ENCODE peak calls at places on chromosomes 5 and 9, in four cellular contexts. F is RWPE1, R is lung, X is adrenal gland. C is an unnamed sample.

GRCh38 chr5:55160493-55161209 is 680 bp downstream of the GPX8 start:
- DNase-seq in X (peak), R (no peak), F (peak), C (no peak)

GRCh38 chr9:89483592-89484474 is 14.1 kb downstream of the SEMA4D start:
- DNase-seq in F (no peak), R (no peak), X (no peak), C (no peak)

GRCh38 chr9:133509179-133510083 is 15.3 kb downstream of the MYMK start:
- DNase-seq in F (peak), R (no peak), X (no peak), C (peak)

GRCh38 chr9:112546149-112547012 is 59.8 kb downstream of the KIAA1958 start:
- DNase-seq in R (no peak), F (no peak), X (no peak), C (peak)

GRCh38 chr5:115452791-115453190 is 91.8 kb downstream of the FEM1C start:
- DNase-seq in X (no peak), R (no peak), F (no peak), C (peak)

GRCh38 chr5:42993516-42994284 is 46.4 kb downstream of the ANXA2R start:
- DNase-seq in R (no peak), X (peak), F (no peak), C (peak)

GRCh38 chr5:178297751-178298150 is 65.1 kb upstream of the PHYKPL start:
- DNase-seq in R (no peak), F (no peak), X (no peak), C (no peak)

GRCh38 chr5:170745481-170746061 is 38.0 kb upstream of the GABRP start:
- DNase-seq in R (no peak), X (no peak), F (no peak), C (peak)

GRCh38 chr9:86943223-86943870 is 4.0 kb downstream of the GAS1 start:
- DNase-seq in X (no peak), F (no peak), R (peak), C (peak)

GRCh38 chr9:115209601-115210306 is 91.8 kb upstream of the TNC start:
- DNase-seq in F (peak), X (no peak), R (no peak), C (peak)

GRCh38 chr5:174505621-174506020 is 218.8 kb upstream of the MSX2 start:
- DNase-seq in F (peak), R (no peak), X (no peak), C (peak)

GRCh38 chr5:173451651-173452050 is 123.4 kb upstream of the STC2 start:
- DNase-seq in F (no peak), X (no peak), R (no peak), C (no peak)

GRCh38 chr5:180868960-180869359 is 7.9 kb upstream of the ZFP62 start:
- DNase-seq in R (peak), X (peak), F (peak), C (peak)

GRCh38 chr9:74556685-74557084 is 59.5 kb downstream of the RORB start:
- DNase-seq in X (no peak), F (no peak), R (no peak), C (no peak)

GRCh38 chr5:1564824-1565736 is 41.3 kb upstream of the LPCAT1 start:
- DNase-seq in F (no peak), X (no peak), R (no peak), C (no peak)

DNA sequence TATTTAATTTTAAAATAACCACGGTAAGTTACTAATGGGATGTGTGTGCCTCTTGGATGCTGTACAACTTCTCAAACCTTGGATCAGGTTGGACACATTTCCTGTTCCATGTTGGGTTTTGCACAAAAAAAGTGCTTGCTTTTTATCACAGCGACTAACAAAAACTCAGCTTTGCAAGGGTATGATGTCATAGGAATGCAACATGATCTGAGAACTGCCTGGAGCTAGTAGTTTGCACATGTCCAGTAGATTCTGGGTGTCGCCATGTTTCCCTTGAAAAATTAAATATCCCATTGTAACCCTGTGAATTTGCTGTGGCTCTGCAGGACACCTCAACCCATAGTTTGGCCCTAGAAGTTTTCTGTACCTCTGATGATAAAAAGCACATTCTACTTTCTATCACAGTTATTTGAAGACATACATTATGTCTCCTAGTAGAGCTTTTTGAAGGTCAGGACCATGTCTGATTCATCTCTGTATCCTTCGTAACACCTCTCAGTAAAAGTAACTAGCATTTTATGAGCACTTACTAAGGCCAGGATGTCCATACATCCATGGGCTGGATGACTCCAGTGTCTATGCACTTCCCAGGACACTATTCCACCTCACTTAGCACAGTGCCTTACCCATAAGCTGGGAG is 11.5 kb upstream of the FRMPD1 start:
- DNase-seq in F (peak), X (no peak), R (no peak), C (no peak)
- H3K27ac ChIP-seq in F (no peak), X (no peak), R (no peak), C (no peak)

DNA sequence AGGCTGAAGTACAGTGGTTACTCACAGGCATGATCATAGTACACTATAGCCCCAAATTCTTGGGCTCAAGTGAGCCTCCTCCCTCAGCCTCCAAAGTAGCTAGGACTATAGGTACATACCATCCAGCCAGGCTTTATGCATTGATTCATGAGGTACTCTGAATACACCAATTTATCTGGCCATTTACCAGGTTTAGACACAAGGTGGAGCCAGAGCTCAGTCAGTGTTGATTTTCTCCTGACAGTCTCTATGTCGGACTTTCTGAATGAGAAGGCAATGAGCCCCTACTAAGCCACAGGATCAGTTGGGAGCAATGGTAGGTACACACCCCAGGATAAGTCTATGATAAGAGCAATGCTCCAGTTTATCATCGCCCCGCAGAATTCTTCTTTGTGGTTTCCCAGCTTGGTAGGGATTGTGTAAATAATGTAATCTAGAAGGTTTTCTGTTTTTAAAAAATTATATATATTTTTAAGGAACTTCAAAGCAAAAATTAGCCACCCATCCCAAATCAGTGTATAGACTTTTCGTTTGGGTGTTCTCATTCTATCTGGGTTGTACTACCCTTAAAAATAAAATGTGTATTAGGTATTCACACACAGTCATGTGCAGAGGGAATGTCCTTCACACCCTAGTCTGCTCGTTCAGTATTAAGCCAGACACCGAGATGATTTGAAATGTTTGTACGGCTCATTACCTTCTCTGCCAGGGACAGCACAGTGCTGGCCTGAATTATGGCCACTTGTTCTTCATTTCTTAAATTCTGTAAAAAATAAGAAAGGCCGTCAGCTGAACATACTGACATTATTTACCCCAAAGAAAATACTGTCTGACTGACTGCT is 118.4 kb upstream of the DPYSL3 start:
- DNase-seq in F (peak), X (peak), R (peak), C (peak)
- H3K27ac ChIP-seq in F (no peak), X (no peak), R (no peak), C (no peak)

DNA sequence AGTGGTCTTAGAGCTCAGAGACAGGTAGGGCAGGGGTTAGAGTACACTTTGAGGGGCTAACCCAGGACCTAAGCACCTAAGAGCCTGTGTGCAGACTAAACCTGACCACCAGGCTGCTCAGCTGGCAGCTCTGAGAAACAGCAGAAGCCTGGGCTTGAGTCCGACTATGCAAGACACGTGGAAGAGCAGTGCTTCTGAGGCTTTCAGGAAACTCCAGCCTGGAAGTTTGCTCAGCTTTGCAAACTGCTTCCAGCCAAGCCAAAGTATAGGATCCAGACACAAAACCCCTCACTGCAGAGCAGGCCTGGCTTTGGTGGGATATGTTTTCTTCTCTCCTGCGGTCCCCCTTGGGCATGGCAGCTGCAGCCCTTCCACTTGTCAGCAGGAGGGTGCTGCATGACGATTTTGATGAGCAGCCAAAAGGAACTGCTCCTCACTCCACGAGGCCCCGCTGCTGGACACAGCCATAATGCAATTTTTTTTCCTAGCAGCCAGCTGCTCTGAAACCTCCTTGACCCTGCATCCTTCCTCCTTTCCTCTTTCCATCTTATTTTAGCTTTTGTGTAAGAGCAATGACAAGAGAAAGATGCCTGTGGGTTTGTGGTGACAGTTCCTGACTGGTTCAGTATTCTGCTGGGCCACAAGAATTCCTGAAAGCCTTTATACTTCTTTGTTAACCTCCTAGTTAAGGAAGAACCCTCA is 123.1 kb downstream of the LIFR start:
- DNase-seq in R (no peak), X (peak), F (no peak), C (no peak)
- H3K27ac ChIP-seq in R (peak), X (no peak), F (no peak), C (no peak)

GRCh38 chr5:131206772-131207171 is 36.0 kb downstream of the LYRM7 start:
- DNase-seq in X (no peak), R (no peak), F (no peak), C (no peak)
- H3K27ac ChIP-seq in X (no peak), R (no peak), F (no peak), C (no peak)

C was measured in small intestine.